ENCODE peak calls at places on chromosome 20, in seven cellular contexts. N, Y, T, F, A, K and O are unnamed samples.

GRCh38 chr20:7843613-7844012 is 96.6 kb downstream of the HAO1 start:
- DNase-seq in N (no peak), Y (peak; percentile 45), T (no peak), F (no peak), A (no peak), K (no peak), O (no peak)

GRCh38 chr20:62753626-62754025 is 42.6 kb upstream of the MRGBP start:
- DNase-seq in N (no peak), Y (peak; percentile 3), T (no peak), F (peak; percentile 55), A (no peak), K (no peak), O (no peak)

GRCh38 chr20:56388882-56389281 is 3.1 kb downstream of the AURKA start:
- DNase-seq in N (no peak), Y (no peak), T (no peak), F (no peak), A (no peak), K (no peak), O (no peak)

GRCh38 chr20:62622877-62623487 is 19.3 kb upstream of the SLCO4A1 start:
- DNase-seq in N (no peak), Y (no peak), T (no peak), F (no peak), A (no peak), K (no peak), O (no peak)

GRCh38 chr20:3080939-3081388 is 3.6 kb downstream of the AVP start:
- DNase-seq in N (no peak), Y (peak; percentile 84), T (no peak), F (peak; percentile 88), A (no peak), K (peak; percentile 57), O (no peak)

GRCh38 chr20:58706150-58706892 is 13.7 kb downstream of the NPEPL1 start:
- DNase-seq in N (no peak), Y (no peak), T (peak; percentile 41), F (peak; percentile 53), A (no peak), K (no peak), O (no peak)

GRCh38 chr20:63381781-63382431 is 20.8 kb upstream of the CHRNA4 start:
- DNase-seq in N (no peak), Y (no peak), T (peak; percentile 88), F (no peak), A (peak; percentile 6), K (no peak), O (peak; percentile 41)

GRCh38 chr20:47326718-47327137 is 29.8 kb downstream of the ZMYND8 start:
- DNase-seq in N (no peak), Y (no peak), T (no peak), F (no peak), A (no peak), K (no peak), O (no peak)

GRCh38 chr20:57432874-57433491 is 41.8 kb downstream of the RBM38 start:
- DNase-seq in N (no peak), Y (peak; percentile 57), T (no peak), F (no peak), A (peak; percentile 94), K (peak; percentile 66), O (peak; percentile 77)

GRCh38 chr20:48819813-48820648 is 7.8 kb downstream of the PREX1 start:
- DNase-seq in N (no peak), Y (no peak), T (no peak), F (peak; percentile 54), A (peak; percentile 55), K (no peak), O (peak; percentile 37)

GRCh38 chr20:62655291-62656204 is 13.2 kb downstream of the SLCO4A1 start:
- DNase-seq in N (no peak), Y (no peak), T (no peak), F (no peak), A (no peak), K (no peak), O (no peak)

GRCh38 chr20:45359069-45359405 is 3.9 kb upstream of the SYS1 start:
- DNase-seq in N (no peak), Y (peak; percentile 64), T (no peak), F (no peak), A (no peak), K (peak; percentile 53), O (no peak)

GRCh38 chr20:34468956-34469355 is 47.3 kb upstream of the DYNLRB1 start:
- DNase-seq in N (no peak), Y (no peak), T (no peak), F (no peak), A (no peak), K (no peak), O (no peak)

GRCh38 chr20:58271596-58272460 is 37.7 kb upstream of the RAB22A start:
- DNase-seq in N (no peak), Y (no peak), T (no peak), F (no peak), A (peak; percentile 55), K (no peak), O (no peak)

GRCh38 chr20:7967199-7967844 is 27.1 kb upstream of the HAO1 start:
- DNase-seq in N (no peak), Y (peak; percentile 14), T (no peak), F (no peak), A (no peak), K (no peak), O (no peak)

GRCh38 chr20:34708621-34709043 is 4.5 kb downstream of the TP53INP2 start:
- DNase-seq in N (no peak), Y (peak; percentile 56), T (peak; percentile 81), F (peak; percentile 82), A (peak; percentile 65), K (peak; percentile 53), O (peak; percentile 48)

GRCh38 chr20:62142252-62143117 is 709 bp downstream of the PSMA7 start:
- DNase-seq in N (no peak), Y (peak; percentile 44), T (peak; percentile 63), F (no peak), A (peak; percentile 24), K (no peak), O (no peak)

GRCh38 chr20:4519530-4519929 is 202.2 kb upstream of the PRND start:
- DNase-seq in N (peak; percentile 52), Y (no peak), T (peak; percentile 91), F (no peak), A (peak; percentile 16), K (no peak), O (no peak)
- H3K4me1 ChIP-seq in N (peaks cover 1% of the 10 kb centered on the region), Y (no peaks in the 10 kb centered on the region), T (no peaks in the 10 kb centered on the region), F (no peaks in the 10 kb centered on the region), A (no peaks in the 10 kb centered on the region), K (no peaks in the 10 kb centered on the region), O (no peaks in the 10 kb centered on the region)

DNA sequence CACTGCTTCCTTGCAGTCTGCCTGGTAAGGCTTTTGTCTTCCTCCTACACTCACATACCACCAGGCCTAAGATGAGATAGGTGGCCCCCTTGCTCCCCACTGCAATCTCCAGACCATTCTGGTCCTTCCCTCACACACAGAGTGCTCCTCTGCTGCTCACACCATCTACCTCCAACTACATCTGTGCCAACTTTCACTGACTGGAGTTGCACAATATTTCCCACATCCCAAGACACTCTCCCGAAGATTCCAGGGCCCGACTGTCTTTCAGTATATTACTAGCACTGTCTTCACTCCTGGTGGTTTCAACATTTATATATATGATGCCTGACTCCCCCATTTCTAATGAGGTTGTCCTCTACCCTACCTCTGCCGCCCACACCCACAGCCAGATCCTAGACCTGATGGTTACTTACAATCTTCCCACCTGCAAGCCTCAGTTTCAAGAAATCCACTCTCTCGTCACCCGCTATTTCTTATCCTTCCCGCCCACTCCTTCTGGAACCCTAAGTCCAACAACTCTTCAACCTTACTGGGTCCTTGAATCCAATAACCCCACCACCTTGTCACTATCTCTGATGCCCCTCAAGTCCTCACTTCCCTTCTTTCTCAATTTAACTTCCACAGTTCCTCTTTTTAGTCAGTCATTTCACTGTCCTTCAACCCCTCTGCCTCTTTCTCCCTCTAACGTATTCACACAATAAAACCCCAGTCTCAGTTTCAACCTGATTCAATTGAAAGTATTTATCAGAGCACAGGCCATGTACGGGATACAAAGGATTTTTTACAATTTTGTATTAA is 21.6 kb downstream of the RALGAPA2 start:
- DNase-seq in N (no peak), Y (no peak), T (no peak), F (no peak), A (no peak), K (no peak), O (no peak)
- H3K4me3 ChIP-seq in N (no peak overlapping the region), Y (no peak overlapping the region), T (no peak overlapping the region), F (no peak overlapping the region), A (no peak overlapping the region), K (no peak overlapping the region), O (no peak overlapping the region)

GRCh38 chr20:10660661-10661060 is 13.1 kb downstream of the JAG1 start:
- DNase-seq in N (no peak), Y (no peak), T (peak; percentile 61), F (no peak), A (no peak), K (no peak), O (no peak)

GRCh38 chr20:10661261-10661660 is 12.5 kb downstream of the JAG1 start:
- DNase-seq in N (no peak), Y (no peak), T (peak; percentile 45), F (no peak), A (no peak), K (no peak), O (no peak)

GRCh38 chr20:10659651-10660601 is 13.9 kb downstream of the JAG1 start:
- DNase-seq in N (no peak), Y (no peak), T (peak; percentile 77), F (no peak), A (no peak), K (no peak), O (no peak)

GRCh38 chr20:10662661-10663458 is 10.9 kb downstream of the JAG1 start:
- DNase-seq in N (no peak), Y (no peak), T (peak; percentile 34), F (no peak), A (no peak), K (no peak), O (no peak)

GRCh38 chr20:10662151-10662550 is 11.6 kb downstream of the JAG1 start:
- DNase-seq in N (no peak), Y (no peak), T (peak; percentile 48), F (no peak), A (no peak), K (no peak), O (no peak)
- H3K4me1 ChIP-seq in N (peaks cover 23% of the 10 kb centered on the region), Y (peaks cover 39% of the 10 kb centered on the region), T (peaks cover 14% of the 10 kb centered on the region), F (peaks cover 6% of the 10 kb centered on the region), A (no peaks in the 10 kb centered on the region), K (peaks cover 83% of the 10 kb centered on the region), O (no peaks in the 10 kb centered on the region)

GRCh38 chr20:50804453-50805348 is 9.8 kb downstream of the BCAS4 start:
- DNase-seq in N (no peak), Y (no peak), T (no peak), F (no peak), A (peak; percentile 72), K (no peak), O (peak; percentile 23)
- H3K4me3 ChIP-seq in N (no peak overlapping the region), Y (no peak overlapping the region), T (no peak overlapping the region), F (no peak overlapping the region), A (peak overlapping the region; percentile 45), K (no peak overlapping the region), O (no peak overlapping the region)

GRCh38 chr20:54102543-54102942 is 32.1 kb upstream of the BCAS1 start:
- DNase-seq in N (no peak), Y (no peak), T (no peak), F (no peak), A (no peak), K (no peak), O (no peak)
- H3K4me1 ChIP-seq in N (no peaks in the 10 kb centered on the region), Y (no peaks in the 10 kb centered on the region), T (peaks cover 8% of the 10 kb centered on the region), F (no peaks in the 10 kb centered on the region), A (no peaks in the 10 kb centered on the region), K (peaks cover 3% of the 10 kb centered on the region), O (no peaks in the 10 kb centered on the region)

GRCh38 chr20:25390538-25391528 is at the start of gene ABHD12:
- DNase-seq in N (peak; percentile 82), Y (peak; percentile 97), T (peak; percentile 99), F (peak; percentile 99), A (peak; percentile 97), K (peak; percentile 96), O (peak; percentile 91)
- H3K4me3 ChIP-seq in N (peak within 1 kb of the TSS; percentile 97), Y (peak within 1 kb of the TSS; percentile 75), T (peak within 1 kb of the TSS; percentile 85), F (peak within 1 kb of the TSS; percentile 70), A (peak within 1 kb of the TSS; percentile 70), K (peak within 1 kb of the TSS; percentile 61), O (peak within 1 kb of the TSS; percentile 57)

GRCh38 chr20:50436696-50437095 is 73.5 kb upstream of the PTPN1 start:
- DNase-seq in N (no peak), Y (no peak), T (no peak), F (no peak), A (no peak), K (no peak), O (no peak)
- H3K4me1 ChIP-seq in N (peaks cover 1% of the 10 kb centered on the region), Y (peaks cover 3% of the 10 kb centered on the region), T (no peaks in the 10 kb centered on the region), F (no peaks in the 10 kb centered on the region), A (no peaks in the 10 kb centered on the region), K (no peaks in the 10 kb centered on the region), O (no peaks in the 10 kb centered on the region)